ENCODE peak calls at places on chromosome X, in seven cellular contexts. H is cardiac muscle cell, M is Calu3, F is neural crest cell, R is hepatocyte, U is glutamatergic neuron, L is GM10248. T is an unnamed sample.

GRCh38 chrX:103688949-103689348 is 2.5 kb upstream of the MORF4L2 start:
- DNase-seq in L (peak; percentile 24), R (peak; percentile 78), H (peak; percentile 59), U (no peak), M (no peak), F (no peak), T (no peak)

GRCh38 chrX:154727418-154728323 is 23.2 kb downstream of the GAB3 start:
- DNase-seq in H (peak; percentile 80), R (no peak), L (no peak), U (no peak), M (peak; percentile 36), F (no peak), T (no peak)

GRCh38 chrX:55480390-55481062 is 9.1 kb downstream of the USP51 start:
- DNase-seq in F (no peak), H (no peak), L (no peak), M (no peak), R (no peak), U (no peak), T (no peak)

GRCh38 chrX:106415276-106415895 is 196.4 kb upstream of the RADX start:
- DNase-seq in R (peak; percentile 51), H (peak; percentile 18), M (peak; percentile 22), L (peak; percentile 21), U (no peak), F (no peak), T (peak; percentile 8)

GRCh38 chrX:114964374-114964773 is 53.0 kb downstream of the IL13RA2 start:
- DNase-seq in L (no peak), R (no peak), F (no peak), M (peak; percentile 3), H (peak; percentile 17), U (no peak), T (no peak)

GRCh38 chrX:118726887-118727685 is at the start of gene IL13RA1:
- DNase-seq in H (peak; percentile 90), F (peak; percentile 54), M (peak; percentile 88), L (peak; percentile 55), U (peak; percentile 69), R (peak; percentile 93), T (peak; percentile 83)

GRCh38 chrX:114626323-114626722 is 42.4 kb downstream of the HTR2C start:
- DNase-seq in M (peak; percentile 10), U (no peak), F (no peak), R (peak; percentile 55), H (peak; percentile 35), L (no peak), T (peak; percentile 4)

GRCh38 chrX:150621652-150622051 is 53.2 kb downstream of the MTM1 start:
- DNase-seq in H (no peak), L (no peak), U (no peak), F (no peak), M (no peak), R (no peak), T (no peak)

GRCh38 chrX:56498756-56499155 is 64.7 kb upstream of the UBQLN2 start:
- DNase-seq in M (no peak), L (no peak), U (no peak), F (no peak), R (no peak), H (no peak), T (no peak)

GRCh38 chrX:68193786-68194185 is 239.5 kb downstream of the OPHN1 start:
- DNase-seq in M (no peak), L (no peak), H (no peak), R (no peak), F (no peak), U (no peak), T (no peak)

GRCh38 chrX:9122504-9123245 is 88.7 kb upstream of the FAM9B start:
- DNase-seq in M (no peak), H (no peak), F (no peak), L (no peak), U (no peak), R (no peak), T (no peak)

GRCh38 chrX:109830704-109831206 is 97.7 kb upstream of the ACSL4 start:
- DNase-seq in H (peak; percentile 74), M (peak; percentile 34), R (peak; percentile 28), F (no peak), L (peak; percentile 30), U (no peak), T (no peak)

GRCh38 chrX:78168065-78168464 is 28.6 kb upstream of the TAF9B start:
- DNase-seq in U (no peak), R (no peak), L (no peak), H (peak; percentile 6), F (no peak), M (no peak), T (no peak)

GRCh38 chrX:44731160-44731559 is 112.7 kb upstream of the DUSP21 start:
- DNase-seq in R (no peak), U (no peak), M (no peak), F (no peak), H (peak; percentile 12), L (no peak), T (no peak)

GRCh38 chrX:38890326-38890725 is 89.1 kb downstream of the MID1IP1 start:
- DNase-seq in F (no peak), U (no peak), M (no peak), R (no peak), H (no peak), L (no peak), T (no peak)

GRCh38 chrX:13658602-13659001 is 5.7 kb downstream of the TCEANC start:
- DNase-seq in R (peak; percentile 60), L (peak; percentile 22), F (no peak), M (peak; percentile 23), U (no peak), H (peak; percentile 68), T (no peak)
- TF ChIP-seq CTCF in R (peak; percentile 71), L (peak; percentile 29), F (peak; percentile 73), M (peak; percentile 44), U (peak; percentile 48), H (peak; percentile 45), T (peak; percentile 56)

GRCh38 chrX:19544693-19545305 is 29.5 kb upstream of the MAP3K15 start:
- DNase-seq in L (peak; percentile 64), H (peak; percentile 70), F (peak; percentile 37), U (peak; percentile 34), M (peak; percentile 46), R (peak; percentile 71), T (peak; percentile 50)
- TF ChIP-seq CTCF in L (peak; percentile 39), H (peak; percentile 64), F (peak; percentile 78), U (peak; percentile 56), M (peak; percentile 58), R (peak; percentile 59), T (peak; percentile 65)

GRCh38 chrX:65696613-65697012 is 29.2 kb downstream of the MSN start:
- DNase-seq in H (no peak), U (no peak), F (no peak), M (no peak), R (no peak), L (no peak), T (no peak)

GRCh38 chrX:65697173-65697572 is 29.7 kb downstream of the MSN start:
- DNase-seq in H (peak; percentile 33), M (no peak), L (no peak), U (no peak), F (no peak), R (no peak), T (no peak)

GRCh38 chrX:65702956-65703355 is 35.5 kb downstream of the MSN start:
- DNase-seq in R (no peak), H (no peak), M (no peak), L (no peak), U (no peak), F (no peak), T (no peak)

GRCh38 chrX:65695849-65696248 is 28.4 kb downstream of the MSN start:
- DNase-seq in F (no peak), R (no peak), U (no peak), H (no peak), L (no peak), M (no peak), T (no peak)

GRCh38 chrX:65697915-65698796 is 30.7 kb downstream of the MSN start:
- DNase-seq in R (no peak), F (no peak), L (peak; percentile 34), H (peak; percentile 40), U (no peak), M (no peak), T (peak; percentile 9)
- TF ChIP-seq CTCF in R (no peak), F (no peak), L (no peak), H (no peak), U (no peak), M (no peak), T (no peak)

GRCh38 chrX:133218329-133218728 is at the start of gene TFDP3:
- DNase-seq in F (no peak), R (no peak), H (no peak), M (no peak), L (no peak), U (no peak), T (no peak)

GRCh38 chrX:133215017-133215416 is 3.1 kb downstream of the TFDP3 start:
- DNase-seq in U (no peak), F (no peak), R (no peak), H (no peak), L (no peak), M (no peak), T (no peak)

GRCh38 chrX:133214316-133214715 is 3.8 kb downstream of the TFDP3 start:
- DNase-seq in U (no peak), L (no peak), F (no peak), M (no peak), H (no peak), R (no peak), T (no peak)

GRCh38 chrX:133215747-133216146 is 2.4 kb downstream of the TFDP3 start:
- DNase-seq in H (peak; percentile 8), R (peak; percentile 48), F (peak; percentile 20), L (no peak), M (peak; percentile 39), U (peak; percentile 15), T (peak; percentile 38)
- TF ChIP-seq CTCF in H (peak; percentile 17), R (peak; percentile 37), F (peak; percentile 62), L (no peak), M (peak; percentile 33), U (no peak), T (peak; percentile 54)

T was measured in nephron progenitor cell.